ENCODE peak calls at places on chromosome 2, in ten cellular contexts. One of them, this sample, is unnamed.

GRCh38 chr2:233481368-233482142 is 85.0 kb downstream of the USP40 start:
- DNase-seq in right lobe of liver: no peak
- DNase-seq in HT-29: peak
- DNase-seq in COR-L47: no peak
- DNase-seq in GM12865: no peak
- DNase-seq in SW 1271: no peak
- DNase-seq in hypothalamus: no peak
- DNase-seq in iPS DF 6.9: no peak
- DNase-seq in NCI-H748 treated with DMSO at 0.1 percent for 48 hours: no peak
- DNase-seq in epithelial cell of esophagus: peak
- DNase-seq in this sample: no peak

GRCh38 chr2:192197387-192197786 is 2.7 kb upstream of the TMEFF2 start:
- DNase-seq in COR-L47: peak
- DNase-seq in hypothalamus: peak
- DNase-seq in right lobe of liver: no peak
- DNase-seq in epithelial cell of esophagus: peak
- DNase-seq in HT-29: peak
- DNase-seq in SW 1271: peak
- DNase-seq in iPS DF 6.9: no peak
- DNase-seq in GM12865: no peak
- DNase-seq in NCI-H748 treated with DMSO at 0.1 percent for 48 hours: peak
- DNase-seq in this sample: peak

GRCh38 chr2:200624660-200625059 is 38.8 kb downstream of the AOX1 start:
- DNase-seq in SW 1271: peak
- DNase-seq in hypothalamus: no peak
- DNase-seq in epithelial cell of esophagus: peak
- DNase-seq in COR-L47: no peak
- DNase-seq in HT-29: no peak
- DNase-seq in right lobe of liver: no peak
- DNase-seq in NCI-H748 treated with DMSO at 0.1 percent for 48 hours: no peak
- DNase-seq in GM12865: no peak
- DNase-seq in iPS DF 6.9: no peak
- DNase-seq in this sample: no peak

GRCh38 chr2:98569197-98569793 is 39.0 kb downstream of the COA5 start:
- DNase-seq in HT-29: peak
- DNase-seq in epithelial cell of esophagus: peak
- DNase-seq in SW 1271: no peak
- DNase-seq in right lobe of liver: peak
- DNase-seq in GM12865: peak
- DNase-seq in NCI-H748 treated with DMSO at 0.1 percent for 48 hours: no peak
- DNase-seq in COR-L47: peak
- DNase-seq in iPS DF 6.9: peak
- DNase-seq in hypothalamus: peak
- DNase-seq in this sample: peak

GRCh38 chr2:85765081-85765731 is 11.4 kb downstream of the ATOH8 start:
- DNase-seq in NCI-H748 treated with DMSO at 0.1 percent for 48 hours: peak
- DNase-seq in right lobe of liver: no peak
- DNase-seq in epithelial cell of esophagus: no peak
- DNase-seq in hypothalamus: no peak
- DNase-seq in GM12865: no peak
- DNase-seq in iPS DF 6.9: no peak
- DNase-seq in HT-29: no peak
- DNase-seq in SW 1271: no peak
- DNase-seq in COR-L47: peak
- DNase-seq in this sample: peak

GRCh38 chr2:129253461-129253812 is 726.0 kb upstream of the RAB6C start:
- DNase-seq in GM12865: peak
- DNase-seq in HT-29: peak
- DNase-seq in epithelial cell of esophagus: peak
- DNase-seq in iPS DF 6.9: peak
- DNase-seq in NCI-H748 treated with DMSO at 0.1 percent for 48 hours: no peak
- DNase-seq in SW 1271: no peak
- DNase-seq in hypothalamus: no peak
- DNase-seq in COR-L47: peak
- DNase-seq in right lobe of liver: no peak
- DNase-seq in this sample: no peak

GRCh38 chr2:200860092-200860795 is 4.2 kb downstream of the CLK1 start:
- DNase-seq in GM12865: no peak
- DNase-seq in HT-29: no peak
- DNase-seq in SW 1271: no peak
- DNase-seq in COR-L47: no peak
- DNase-seq in epithelial cell of esophagus: peak
- DNase-seq in NCI-H748 treated with DMSO at 0.1 percent for 48 hours: no peak
- DNase-seq in right lobe of liver: no peak
- DNase-seq in iPS DF 6.9: no peak
- DNase-seq in hypothalamus: no peak
- DNase-seq in this sample: no peak

GRCh38 chr2:229129738-229130371 is 141.2 kb downstream of the PID1 start:
- DNase-seq in SW 1271: no peak
- DNase-seq in GM12865: no peak
- DNase-seq in NCI-H748 treated with DMSO at 0.1 percent for 48 hours: no peak
- DNase-seq in hypothalamus: no peak
- DNase-seq in iPS DF 6.9: no peak
- DNase-seq in COR-L47: no peak
- DNase-seq in epithelial cell of esophagus: peak
- DNase-seq in HT-29: no peak
- DNase-seq in right lobe of liver: no peak
- DNase-seq in this sample: peak

GRCh38 chr2:135052997-135053474 is 944 bp downstream of the RAB3GAP1 start:
- DNase-seq in iPS DF 6.9: no peak
- DNase-seq in SW 1271: no peak
- DNase-seq in COR-L47: no peak
- DNase-seq in epithelial cell of esophagus: peak
- DNase-seq in GM12865: peak
- DNase-seq in HT-29: no peak
- DNase-seq in NCI-H748 treated with DMSO at 0.1 percent for 48 hours: no peak
- DNase-seq in hypothalamus: no peak
- DNase-seq in right lobe of liver: no peak
- DNase-seq in this sample: no peak

GRCh38 chr2:138123741-138124140 is 159.5 kb downstream of the HNMT start:
- DNase-seq in right lobe of liver: no peak
- DNase-seq in HT-29: no peak
- DNase-seq in SW 1271: no peak
- DNase-seq in hypothalamus: no peak
- DNase-seq in COR-L47: no peak
- DNase-seq in epithelial cell of esophagus: no peak
- DNase-seq in NCI-H748 treated with DMSO at 0.1 percent for 48 hours: no peak
- DNase-seq in GM12865: no peak
- DNase-seq in iPS DF 6.9: no peak
- DNase-seq in this sample: no peak

GRCh38 chr2:191298306-191298705 is 53.1 kb downstream of the MYO1B start:
- DNase-seq in epithelial cell of esophagus: no peak
- DNase-seq in iPS DF 6.9: no peak
- DNase-seq in COR-L47: no peak
- DNase-seq in GM12865: no peak
- DNase-seq in NCI-H748 treated with DMSO at 0.1 percent for 48 hours: no peak
- DNase-seq in SW 1271: no peak
- DNase-seq in hypothalamus: no peak
- DNase-seq in right lobe of liver: no peak
- DNase-seq in HT-29: no peak
- DNase-seq in this sample: no peak

GRCh38 chr2:190927257-190927656 is 46.6 kb downstream of the GLS start:
- DNase-seq in epithelial cell of esophagus: peak
- DNase-seq in hypothalamus: no peak
- DNase-seq in GM12865: no peak
- DNase-seq in NCI-H748 treated with DMSO at 0.1 percent for 48 hours: no peak
- DNase-seq in SW 1271: no peak
- DNase-seq in COR-L47: no peak
- DNase-seq in iPS DF 6.9: no peak
- DNase-seq in right lobe of liver: no peak
- DNase-seq in HT-29: peak
- DNase-seq in this sample: no peak

GRCh38 chr2:47269316-47270232 is 114.5 kb upstream of the STPG4 start:
- DNase-seq in hypothalamus: no peak
- DNase-seq in COR-L47: no peak
- DNase-seq in SW 1271: peak
- DNase-seq in epithelial cell of esophagus: peak
- DNase-seq in HT-29: peak
- DNase-seq in iPS DF 6.9: no peak
- DNase-seq in right lobe of liver: no peak
- DNase-seq in NCI-H748 treated with DMSO at 0.1 percent for 48 hours: no peak
- DNase-seq in GM12865: no peak
- DNase-seq in this sample: peak

GRCh38 chr2:47784349-47784851 is 1.5 kb downstream of the MSH6 start:
- DNase-seq in SW 1271: no peak
- DNase-seq in COR-L47: no peak
- DNase-seq in epithelial cell of esophagus: peak
- DNase-seq in HT-29: no peak
- DNase-seq in right lobe of liver: no peak
- DNase-seq in GM12865: no peak
- DNase-seq in iPS DF 6.9: no peak
- DNase-seq in hypothalamus: no peak
- DNase-seq in NCI-H748 treated with DMSO at 0.1 percent for 48 hours: no peak
- DNase-seq in this sample: no peak

GRCh38 chr2:10185046-10185445 is 62.5 kb downstream of the RRM2 start:
- DNase-seq in SW 1271: no peak
- DNase-seq in HT-29: no peak
- DNase-seq in iPS DF 6.9: no peak
- DNase-seq in NCI-H748 treated with DMSO at 0.1 percent for 48 hours: no peak
- DNase-seq in COR-L47: no peak
- DNase-seq in right lobe of liver: no peak
- DNase-seq in epithelial cell of esophagus: no peak
- DNase-seq in GM12865: no peak
- DNase-seq in hypothalamus: peak
- DNase-seq in this sample: no peak

GRCh38 chr2:238808761-238809160 is 39.1 kb upstream of the TWIST2 start:
- DNase-seq in HT-29: no peak
- DNase-seq in epithelial cell of esophagus: no peak
- DNase-seq in NCI-H748 treated with DMSO at 0.1 percent for 48 hours: no peak
- DNase-seq in iPS DF 6.9: no peak
- DNase-seq in COR-L47: no peak
- DNase-seq in GM12865: no peak
- DNase-seq in right lobe of liver: no peak
- DNase-seq in SW 1271: no peak
- DNase-seq in hypothalamus: no peak
- DNase-seq in this sample: peak

GRCh38 chr2:113685471-113685870 is 58.4 kb downstream of the RABL2A start:
- DNase-seq in NCI-H748 treated with DMSO at 0.1 percent for 48 hours: no peak
- DNase-seq in epithelial cell of esophagus: no peak
- DNase-seq in GM12865: no peak
- DNase-seq in right lobe of liver: no peak
- DNase-seq in HT-29: no peak
- DNase-seq in iPS DF 6.9: no peak
- DNase-seq in SW 1271: no peak
- DNase-seq in COR-L47: no peak
- DNase-seq in hypothalamus: no peak
- DNase-seq in this sample: no peak

GRCh38 chr2:208129804-208130712 is at the start of gene CRYGC:
- DNase-seq in iPS DF 6.9: no peak
- DNase-seq in epithelial cell of esophagus: peak
- DNase-seq in HT-29: peak
- DNase-seq in SW 1271: peak
- DNase-seq in right lobe of liver: no peak
- DNase-seq in hypothalamus: no peak
- DNase-seq in COR-L47: no peak
- DNase-seq in GM12865: no peak
- DNase-seq in NCI-H748 treated with DMSO at 0.1 percent for 48 hours: no peak
- DNase-seq in this sample: peak

GRCh38 chr2:20355131-20355530 is 4.5 kb upstream of the PUM2 start:
- DNase-seq in hypothalamus: no peak
- DNase-seq in COR-L47: no peak
- DNase-seq in NCI-H748 treated with DMSO at 0.1 percent for 48 hours: no peak
- DNase-seq in iPS DF 6.9: no peak
- DNase-seq in right lobe of liver: no peak
- DNase-seq in HT-29: no peak
- DNase-seq in epithelial cell of esophagus: peak
- DNase-seq in SW 1271: no peak
- DNase-seq in GM12865: no peak
- DNase-seq in this sample: no peak

GRCh38 chr2:38398739-38399138 is 21.7 kb upstream of the ATL2 start:
- DNase-seq in hypothalamus: no peak
- DNase-seq in SW 1271: no peak
- DNase-seq in right lobe of liver: no peak
- DNase-seq in epithelial cell of esophagus: peak
- DNase-seq in iPS DF 6.9: no peak
- DNase-seq in NCI-H748 treated with DMSO at 0.1 percent for 48 hours: no peak
- DNase-seq in GM12865: no peak
- DNase-seq in HT-29: no peak
- DNase-seq in COR-L47: no peak
- DNase-seq in this sample: no peak

GRCh38 chr2:173676647-173677046 is 288.5 kb downstream of the SP3 start:
- DNase-seq in COR-L47: no peak
- DNase-seq in GM12865: no peak
- DNase-seq in NCI-H748 treated with DMSO at 0.1 percent for 48 hours: no peak
- DNase-seq in HT-29: no peak
- DNase-seq in hypothalamus: no peak
- DNase-seq in right lobe of liver: no peak
- DNase-seq in SW 1271: no peak
- DNase-seq in iPS DF 6.9: no peak
- DNase-seq in epithelial cell of esophagus: peak
- DNase-seq in this sample: peak

GRCh38 chr2:20530520-20530919 is 83.6 kb downstream of the RHOB start:
- DNase-seq in SW 1271: no peak
- DNase-seq in iPS DF 6.9: no peak
- DNase-seq in NCI-H748 treated with DMSO at 0.1 percent for 48 hours: no peak
- DNase-seq in COR-L47: no peak
- DNase-seq in right lobe of liver: no peak
- DNase-seq in GM12865: no peak
- DNase-seq in epithelial cell of esophagus: no peak
- DNase-seq in hypothalamus: no peak
- DNase-seq in HT-29: no peak
- DNase-seq in this sample: no peak

GRCh38 chr2:110991951-110992350 is 128.8 kb upstream of the BCL2L11 start:
- DNase-seq in epithelial cell of esophagus: no peak
- DNase-seq in right lobe of liver: no peak
- DNase-seq in SW 1271: no peak
- DNase-seq in NCI-H748 treated with DMSO at 0.1 percent for 48 hours: peak
- DNase-seq in GM12865: no peak
- DNase-seq in hypothalamus: no peak
- DNase-seq in iPS DF 6.9: no peak
- DNase-seq in HT-29: no peak
- DNase-seq in COR-L47: no peak
- DNase-seq in this sample: no peak

GRCh38 chr2:168056242-168056641 is 191.2 kb downstream of the STK39 start:
- DNase-seq in COR-L47: no peak
- DNase-seq in iPS DF 6.9: no peak
- DNase-seq in hypothalamus: no peak
- DNase-seq in GM12865: no peak
- DNase-seq in epithelial cell of esophagus: no peak
- DNase-seq in HT-29: no peak
- DNase-seq in right lobe of liver: no peak
- DNase-seq in NCI-H748 treated with DMSO at 0.1 percent for 48 hours: no peak
- DNase-seq in SW 1271: no peak
- DNase-seq in this sample: no peak

This sample was measured in A172.